ENCODE peak calls at places on chromosome 19, in eight cellular contexts. One of them, this sample, is unnamed.

GRCh38 chr19:36775768-36776167 is 3.2 kb upstream of the ZNF850 start:
- DNase-seq in mammary epithelial cell: no peak
- DNase-seq in heart right ventricle: peak; percentile 57
- DNase-seq in tibial artery: no peak
- DNase-seq in brain microvascular endothelial cell: no peak
- DNase-seq in stomach: no peak
- DNase-seq in prostate gland: no peak
- DNase-seq in heart left ventricle: peak; percentile 54
- DNase-seq in this sample: no peak

GRCh38 chr19:52665047-52665446 is 26.9 kb upstream of the ZNF83 start:
- DNase-seq in heart right ventricle: no peak
- DNase-seq in stomach: no peak
- DNase-seq in mammary epithelial cell: no peak
- DNase-seq in brain microvascular endothelial cell: no peak
- DNase-seq in prostate gland: no peak
- DNase-seq in heart left ventricle: no peak
- DNase-seq in tibial artery: no peak
- DNase-seq in this sample: peak; percentile 60

GRCh38 chr19:47035127-47035494 is 13.3 kb downstream of the TMEM160 start:
- DNase-seq in stomach: no peak
- DNase-seq in heart right ventricle: no peak
- DNase-seq in brain microvascular endothelial cell: no peak
- DNase-seq in mammary epithelial cell: no peak
- DNase-seq in tibial artery: no peak
- DNase-seq in heart left ventricle: no peak
- DNase-seq in prostate gland: no peak
- DNase-seq in this sample: peak; percentile 74

GRCh38 chr19:46211201-46211881 is 18.2 kb upstream of the IGFL1 start:
- DNase-seq in stomach: peak; percentile 53
- DNase-seq in tibial artery: no peak
- DNase-seq in brain microvascular endothelial cell: no peak
- DNase-seq in heart left ventricle: no peak
- DNase-seq in heart right ventricle: no peak
- DNase-seq in prostate gland: peak; percentile 53
- DNase-seq in mammary epithelial cell: peak; percentile 89
- DNase-seq in this sample: no peak

GRCh38 chr19:16248380-16249023 is 50.8 kb downstream of the AP1M1 start:
- DNase-seq in mammary epithelial cell: no peak
- DNase-seq in stomach: no peak
- DNase-seq in brain microvascular endothelial cell: no peak
- DNase-seq in tibial artery: no peak
- DNase-seq in heart right ventricle: no peak
- DNase-seq in prostate gland: no peak
- DNase-seq in heart left ventricle: no peak
- DNase-seq in this sample: no peak

GRCh38 chr19:8089664-8090601 is 37.4 kb downstream of the CCL25 start:
- DNase-seq in tibial artery: no peak
- DNase-seq in brain microvascular endothelial cell: no peak
- DNase-seq in mammary epithelial cell: no peak
- DNase-seq in heart right ventricle: no peak
- DNase-seq in stomach: no peak
- DNase-seq in prostate gland: no peak
- DNase-seq in heart left ventricle: no peak
- DNase-seq in this sample: no peak

GRCh38 chr19:40357655-40358054 is 9.2 kb downstream of the PLD3 start:
- DNase-seq in heart left ventricle: no peak
- DNase-seq in tibial artery: no peak
- DNase-seq in heart right ventricle: no peak
- DNase-seq in stomach: no peak
- DNase-seq in mammary epithelial cell: no peak
- DNase-seq in prostate gland: no peak
- DNase-seq in brain microvascular endothelial cell: no peak
- DNase-seq in this sample: no peak

GRCh38 chr19:46904114-46905060 is 43.6 kb downstream of the ARHGAP35 start:
- DNase-seq in heart left ventricle: peak; percentile 51
- DNase-seq in heart right ventricle: peak; percentile 56
- DNase-seq in mammary epithelial cell: no peak
- DNase-seq in prostate gland: no peak
- DNase-seq in brain microvascular endothelial cell: peak; percentile 77
- DNase-seq in stomach: no peak
- DNase-seq in tibial artery: no peak
- DNase-seq in this sample: no peak

GRCh38 chr19:46678110-46678732 is 17.2 kb upstream of the DACT3 start:
- DNase-seq in heart right ventricle: no peak
- DNase-seq in heart left ventricle: no peak
- DNase-seq in mammary epithelial cell: no peak
- DNase-seq in tibial artery: no peak
- DNase-seq in prostate gland: no peak
- DNase-seq in brain microvascular endothelial cell: no peak
- DNase-seq in stomach: peak; percentile 31
- DNase-seq in this sample: peak; percentile 51

GRCh38 chr19:19403373-19403901 is 2.0 kb upstream of the GATAD2A start:
- DNase-seq in heart right ventricle: no peak
- DNase-seq in brain microvascular endothelial cell: peak; percentile 11
- DNase-seq in mammary epithelial cell: peak; percentile 56
- DNase-seq in stomach: no peak
- DNase-seq in prostate gland: no peak
- DNase-seq in heart left ventricle: no peak
- DNase-seq in tibial artery: no peak
- DNase-seq in this sample: no peak

GRCh38 chr19:16382775-16383543 is 58.3 kb downstream of the KLF2 start:
- DNase-seq in heart right ventricle: peak; percentile 89
- DNase-seq in stomach: peak; percentile 82
- DNase-seq in mammary epithelial cell: peak; percentile 59
- DNase-seq in heart left ventricle: peak; percentile 91
- DNase-seq in prostate gland: peak; percentile 80
- DNase-seq in tibial artery: peak; percentile 93
- DNase-seq in brain microvascular endothelial cell: peak; percentile 76
- DNase-seq in this sample: peak; percentile 71

GRCh38 chr19:33502991-33503790 is 18.4 kb downstream of the PEPD start:
- DNase-seq in tibial artery: peak; percentile 47
- DNase-seq in prostate gland: no peak
- DNase-seq in heart right ventricle: no peak
- DNase-seq in mammary epithelial cell: no peak
- DNase-seq in heart left ventricle: no peak
- DNase-seq in stomach: no peak
- DNase-seq in brain microvascular endothelial cell: no peak
- DNase-seq in this sample: no peak

GRCh38 chr19:46608581-46609345 is 7.6 kb downstream of the CALM3 start:
- DNase-seq in prostate gland: no peak
- DNase-seq in mammary epithelial cell: no peak
- DNase-seq in stomach: no peak
- DNase-seq in heart left ventricle: peak; percentile 15
- DNase-seq in brain microvascular endothelial cell: no peak
- DNase-seq in tibial artery: peak; percentile 54
- DNase-seq in heart right ventricle: no peak
- DNase-seq in this sample: no peak

GRCh38 chr19:29098863-29099481 is 114.0 kb downstream of the UQCRFS1 start:
- DNase-seq in mammary epithelial cell: peak; percentile 35
- DNase-seq in heart right ventricle: peak; percentile 36
- DNase-seq in heart left ventricle: peak; percentile 40
- DNase-seq in brain microvascular endothelial cell: peak; percentile 7
- DNase-seq in tibial artery: peak; percentile 89
- DNase-seq in stomach: peak; percentile 31
- DNase-seq in prostate gland: no peak
- DNase-seq in this sample: no peak

GRCh38 chr19:5707576-5708575 is 12.1 kb downstream of the LONP1 start:
- DNase-seq in heart right ventricle: no peak
- DNase-seq in stomach: no peak
- DNase-seq in mammary epithelial cell: no peak
- DNase-seq in tibial artery: no peak
- DNase-seq in prostate gland: no peak
- DNase-seq in heart left ventricle: no peak
- DNase-seq in brain microvascular endothelial cell: no peak
- DNase-seq in this sample: no peak

GRCh38 chr19:55406869-55407624 is 541 bp downstream of the UBE2S start:
- DNase-seq in heart right ventricle: no peak
- DNase-seq in prostate gland: no peak
- DNase-seq in mammary epithelial cell: no peak
- DNase-seq in brain microvascular endothelial cell: no peak
- DNase-seq in tibial artery: peak; percentile 69
- DNase-seq in stomach: peak; percentile 46
- DNase-seq in heart left ventricle: no peak
- DNase-seq in this sample: no peak

GRCh38 chr19:6271721-6272410 is 7.9 kb downstream of the MLLT1 start:
- DNase-seq in stomach: peak; percentile 68
- DNase-seq in tibial artery: peak; percentile 90
- DNase-seq in heart right ventricle: peak; percentile 92
- DNase-seq in brain microvascular endothelial cell: no peak
- DNase-seq in mammary epithelial cell: no peak
- DNase-seq in heart left ventricle: peak; percentile 89
- DNase-seq in prostate gland: peak; percentile 62
- DNase-seq in this sample: peak; percentile 46

GRCh38 chr19:28701491-28701890 is 511.5 kb downstream of the UQCRFS1 start:
- DNase-seq in mammary epithelial cell: peak; percentile 48
- DNase-seq in brain microvascular endothelial cell: no peak
- DNase-seq in tibial artery: no peak
- DNase-seq in heart right ventricle: no peak
- DNase-seq in stomach: no peak
- DNase-seq in heart left ventricle: no peak
- DNase-seq in prostate gland: no peak
- DNase-seq in this sample: no peak

GRCh38 chr19:10009714-10010224 is 535 bp downstream of the COL5A3 start:
- DNase-seq in tibial artery: no peak
- DNase-seq in prostate gland: no peak
- DNase-seq in heart right ventricle: no peak
- DNase-seq in mammary epithelial cell: peak; percentile 6
- DNase-seq in stomach: no peak
- DNase-seq in heart left ventricle: no peak
- DNase-seq in brain microvascular endothelial cell: no peak
- DNase-seq in this sample: no peak

GRCh38 chr19:12969292-12969988 is at the start of gene DAND5:
- DNase-seq in brain microvascular endothelial cell: no peak
- DNase-seq in heart left ventricle: peak; percentile 70
- DNase-seq in mammary epithelial cell: no peak
- DNase-seq in heart right ventricle: peak; percentile 68
- DNase-seq in prostate gland: no peak
- DNase-seq in stomach: peak; percentile 65
- DNase-seq in tibial artery: no peak
- DNase-seq in this sample: peak; percentile 53

GRCh38 chr19:2329162-2329505 is 650 bp downstream of the SPPL2B start:
- DNase-seq in tibial artery: no peak
- DNase-seq in stomach: no peak
- DNase-seq in brain microvascular endothelial cell: no peak
- DNase-seq in heart left ventricle: no peak
- DNase-seq in heart right ventricle: no peak
- DNase-seq in mammary epithelial cell: no peak
- DNase-seq in prostate gland: no peak
- DNase-seq in this sample: no peak

GRCh38 chr19:39307822-39308530 is 11.8 kb downstream of the IFNL1 start:
- DNase-seq in mammary epithelial cell: no peak
- DNase-seq in prostate gland: no peak
- DNase-seq in stomach: no peak
- DNase-seq in heart left ventricle: no peak
- DNase-seq in brain microvascular endothelial cell: no peak
- DNase-seq in heart right ventricle: no peak
- DNase-seq in tibial artery: peak; percentile 56
- DNase-seq in this sample: no peak
- TF ChIP-seq CTCF in mammary epithelial cell: no peak
- TF ChIP-seq CTCF in prostate gland: no peak
- TF ChIP-seq CTCF in stomach: no peak
- TF ChIP-seq CTCF in heart left ventricle: no peak
- TF ChIP-seq CTCF in brain microvascular endothelial cell: no peak
- TF ChIP-seq CTCF in heart right ventricle: no peak
- TF ChIP-seq CTCF in tibial artery: no peak
- TF ChIP-seq CTCF in this sample: no peak

GRCh38 chr19:44750713-44751112 is 2.2 kb downstream of the BCL3 start:
- DNase-seq in stomach: no peak
- DNase-seq in brain microvascular endothelial cell: no peak
- DNase-seq in heart right ventricle: no peak
- DNase-seq in mammary epithelial cell: no peak
- DNase-seq in prostate gland: no peak
- DNase-seq in tibial artery: no peak
- DNase-seq in heart left ventricle: no peak
- DNase-seq in this sample: no peak
- H3K27ac ChIP-seq in stomach: peak overlapping the region; percentile 98
- H3K27ac ChIP-seq in brain microvascular endothelial cell: no peak overlapping the region
- H3K27ac ChIP-seq in heart right ventricle: peak overlapping the region; percentile 100
- H3K27ac ChIP-seq in mammary epithelial cell: no peak overlapping the region
- H3K27ac ChIP-seq in prostate gland: no peak overlapping the region
- H3K27ac ChIP-seq in tibial artery: no peak overlapping the region
- H3K27ac ChIP-seq in heart left ventricle: peak overlapping the region; percentile 100
- H3K27ac ChIP-seq in this sample: no peak overlapping the region

GRCh38 chr19:41892173-41892902 is 9.4 kb downstream of the ARHGEF1 start:
- DNase-seq in prostate gland: no peak
- DNase-seq in stomach: no peak
- DNase-seq in brain microvascular endothelial cell: no peak
- DNase-seq in heart left ventricle: no peak
- DNase-seq in tibial artery: no peak
- DNase-seq in mammary epithelial cell: no peak
- DNase-seq in heart right ventricle: no peak
- DNase-seq in this sample: no peak

GRCh38 chr19:41895745-41896580 is 13.0 kb downstream of the ARHGEF1 start:
- DNase-seq in tibial artery: no peak
- DNase-seq in heart left ventricle: no peak
- DNase-seq in stomach: no peak
- DNase-seq in heart right ventricle: no peak
- DNase-seq in brain microvascular endothelial cell: no peak
- DNase-seq in prostate gland: no peak
- DNase-seq in mammary epithelial cell: no peak
- DNase-seq in this sample: peak; percentile 51

GRCh38 chr19:41894350-41894749 is 11.4 kb downstream of the ARHGEF1 start:
- DNase-seq in prostate gland: no peak
- DNase-seq in mammary epithelial cell: no peak
- DNase-seq in stomach: no peak
- DNase-seq in heart left ventricle: no peak
- DNase-seq in heart right ventricle: no peak
- DNase-seq in brain microvascular endothelial cell: no peak
- DNase-seq in tibial artery: no peak
- DNase-seq in this sample: no peak

GRCh38 chr19:41896581-41896942 is 13.6 kb downstream of the ARHGEF1 start:
- DNase-seq in brain microvascular endothelial cell: no peak
- DNase-seq in prostate gland: no peak
- DNase-seq in heart right ventricle: no peak
- DNase-seq in stomach: no peak
- DNase-seq in tibial artery: no peak
- DNase-seq in heart left ventricle: no peak
- DNase-seq in mammary epithelial cell: no peak
- DNase-seq in this sample: no peak

DNA sequence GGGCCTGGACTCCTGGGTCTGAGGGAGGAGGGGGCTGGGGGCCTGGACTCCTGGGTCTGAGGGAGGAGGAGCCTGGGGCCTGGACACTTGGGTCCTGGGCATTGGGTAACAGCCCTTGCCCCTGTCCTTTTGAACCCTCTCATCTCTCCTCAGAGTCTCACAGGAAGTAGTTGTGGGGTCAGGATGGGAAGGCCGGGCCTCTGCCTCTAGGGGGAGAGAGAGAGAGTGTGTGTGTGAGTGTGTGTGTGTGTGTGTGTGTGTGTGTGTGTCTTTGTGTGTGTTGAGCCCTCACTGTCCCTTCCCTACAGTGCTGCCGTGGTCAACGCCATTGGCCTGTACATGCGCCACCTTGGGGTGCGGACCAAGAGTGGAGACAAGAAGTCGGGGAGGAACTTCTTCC is 10.9 kb downstream of the ARHGEF1 start:
- DNase-seq in heart right ventricle: no peak
- DNase-seq in heart left ventricle: no peak
- DNase-seq in stomach: no peak
- DNase-seq in prostate gland: no peak
- DNase-seq in tibial artery: no peak
- DNase-seq in mammary epithelial cell: no peak
- DNase-seq in brain microvascular endothelial cell: peak; percentile 15
- DNase-seq in this sample: no peak
- H3K36me3 ChIP-seq in heart right ventricle: peaks cover 43% of the 10 kb centered on the region
- H3K36me3 ChIP-seq in heart left ventricle: peaks cover 63% of the 10 kb centered on the region
- H3K36me3 ChIP-seq in stomach: peaks cover 96% of the 10 kb centered on the region
- H3K36me3 ChIP-seq in prostate gland: no peaks in the 10 kb centered on the region
- H3K36me3 ChIP-seq in tibial artery: peaks cover 62% of the 10 kb centered on the region
- H3K36me3 ChIP-seq in mammary epithelial cell: peaks cover 19% of the 10 kb centered on the region
- H3K36me3 ChIP-seq in brain microvascular endothelial cell: peaks cover 53% of the 10 kb centered on the region
- H3K36me3 ChIP-seq in this sample: peaks cover 16% of the 10 kb centered on the region

GRCh38 chr19:23823952-23824389 is 65.3 kb upstream of the ZNF681 start:
- DNase-seq in mammary epithelial cell: peak; percentile 30
- DNase-seq in tibial artery: no peak
- DNase-seq in heart right ventricle: no peak
- DNase-seq in brain microvascular endothelial cell: no peak
- DNase-seq in heart left ventricle: no peak
- DNase-seq in stomach: no peak
- DNase-seq in prostate gland: no peak
- DNase-seq in this sample: peak; percentile 48
- TF ChIP-seq CTCF in mammary epithelial cell: no peak
- TF ChIP-seq CTCF in tibial artery: no peak
- TF ChIP-seq CTCF in heart right ventricle: no peak
- TF ChIP-seq CTCF in brain microvascular endothelial cell: peak; percentile 28
- TF ChIP-seq CTCF in heart left ventricle: no peak
- TF ChIP-seq CTCF in stomach: no peak
- TF ChIP-seq CTCF in prostate gland: no peak
- TF ChIP-seq CTCF in this sample: peak; percentile 73